ENCODE peak calls at places on chromosomes 1 and 21, in four cellular contexts. B, H, X and S are unnamed samples.

GRCh38 chr1:33119532-33120217 is 38.7 kb downstream of the AZIN2 start:
- DNase-seq in X (no peak), B (no peak), H (no peak), S (no peak)

GRCh38 chr1:37945743-37946702 is 830 bp downstream of the INPP5B start:
- DNase-seq in H (no peak), X (peak; percentile 60), B (no peak), S (no peak)

GRCh38 chr1:156114101-156114918 is at the start of gene LMNA:
- DNase-seq in X (peak; percentile 95), B (peak; percentile 94), H (peak; percentile 82), S (peak; percentile 78)

GRCh38 chr1:63063367-63063766 is 259.0 kb upstream of the FOXD3 start:
- DNase-seq in B (no peak), X (peak; percentile 23), H (no peak), S (no peak)

GRCh38 chr1:15008783-15009709 is 144.5 kb upstream of the TMEM51 start:
- DNase-seq in X (no peak), H (no peak), B (no peak), S (no peak)

GRCh38 chr1:21294266-21295058 is 4.2 kb upstream of the ECE1 start:
- DNase-seq in B (no peak), X (peak; percentile 64), H (no peak), S (no peak)

GRCh38 chr1:111903858-111904449 is 85.5 kb downstream of the KCND3 start:
- DNase-seq in H (no peak), B (no peak), X (no peak), S (no peak)

GRCh38 chr1:167950569-167950968 is 13.7 kb upstream of the MPC2 start:
- DNase-seq in H (no peak), B (no peak), X (no peak), S (no peak)

GRCh38 chr1:230568008-230568407 is 74.3 kb upstream of the COG2 start:
- DNase-seq in H (no peak), B (no peak), X (peak; percentile 65), S (no peak)

GRCh38 chr1:5915587-5916571 is 76.3 kb downstream of the NPHP4 start:
- DNase-seq in X (no peak), B (no peak), H (peak; percentile 25), S (no peak)

GRCh38 chr1:236018885-236019453 is 45.9 kb downstream of the NID1 start:
- DNase-seq in H (no peak), B (no peak), X (peak; percentile 48), S (no peak)

GRCh38 chr1:170881268-170882265 is 53.8 kb upstream of the MROH9 start:
- DNase-seq in B (no peak), X (peak; percentile 27), H (peak; percentile 12), S (peak; percentile 10)

GRCh38 chr1:228497817-228498216 is 10.6 kb downstream of the RNF187 start:
- DNase-seq in X (no peak), B (no peak), H (no peak), S (no peak)

GRCh38 chr1:41495171-41495948 is 10.9 kb upstream of the EDN2 start:
- DNase-seq in H (no peak), X (no peak), B (no peak), S (no peak)

GRCh38 chr1:23184203-23184602 is 15.5 kb upstream of the LUZP1 start:
- DNase-seq in H (no peak), X (no peak), B (no peak), S (no peak)
- H3K4me3 ChIP-seq in H (peak overlapping the region; percentile 8), X (peak overlapping the region; percentile 3), B (peak overlapping the region; percentile 40), S (no peak overlapping the region)

DNA sequence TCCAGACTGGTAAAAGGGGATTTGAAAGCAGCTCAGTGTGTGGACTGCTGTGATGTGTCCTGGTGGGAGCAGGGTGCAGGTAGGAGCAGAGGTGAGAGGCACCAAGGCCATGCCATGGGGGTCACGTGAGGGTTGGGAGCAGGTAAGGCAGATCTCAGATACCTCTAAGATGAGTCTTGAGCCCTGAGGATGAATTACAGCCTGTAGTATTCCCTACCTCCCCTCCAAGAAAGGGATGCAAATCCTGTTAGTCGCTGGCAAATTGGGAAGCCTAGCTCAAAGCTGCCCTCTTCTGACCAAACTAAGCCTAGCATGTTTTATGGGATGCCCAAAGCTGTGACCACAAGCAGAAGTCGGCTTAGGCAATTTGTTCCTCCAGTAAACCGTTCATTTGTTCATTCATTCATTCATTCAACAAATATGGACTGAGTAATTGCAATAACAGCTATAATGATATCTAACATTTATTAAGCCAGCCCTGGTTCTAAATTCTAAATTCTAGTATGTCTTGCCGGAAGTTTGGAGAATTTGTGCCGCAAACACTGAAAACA is 3.9 kb upstream of the NUAK2 start:
- DNase-seq in B (no peak), H (peak; percentile 74), X (peak; percentile 86), S (no peak)
- TF ChIP-seq CTCF in B (peak; percentile 78), H (peak; percentile 80), X (peak; percentile 69), S (peak; percentile 89)

GRCh38 chr1:23426828-23427227 is 2.3 kb upstream of the TCEA3 start:
- DNase-seq in H (no peak), X (peak; percentile 52), B (no peak), S (no peak)
- H3K4me3 ChIP-seq in H (no peak overlapping the region), X (no peak overlapping the region), B (no peak overlapping the region), S (no peak overlapping the region)

DNA sequence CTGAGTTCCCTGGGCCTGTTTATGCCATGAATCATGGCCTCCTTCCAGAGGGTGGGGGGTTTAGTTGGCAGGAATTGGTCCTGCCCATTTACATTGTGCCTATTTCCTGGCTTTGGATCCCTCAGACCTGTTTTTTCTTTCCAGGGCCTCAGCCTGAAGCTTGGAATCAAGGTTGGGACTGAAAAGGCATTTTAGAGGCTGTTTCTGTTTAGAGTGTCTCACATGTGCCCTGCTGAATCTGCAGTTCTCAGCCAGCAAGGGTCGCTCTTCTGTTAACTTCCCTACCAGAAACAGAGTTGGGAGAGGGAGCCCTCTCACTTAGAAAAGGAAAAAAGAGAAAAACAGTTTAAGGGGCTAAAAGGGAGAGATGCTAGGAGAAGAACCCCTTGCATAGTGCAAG is 191.1 kb downstream of the PTPRC start:
- DNase-seq in H (no peak), B (no peak), X (no peak), S (no peak)
- TF ChIP-seq CTCF in H (no peak), B (no peak), X (no peak), S (peak; percentile 30)

DNA sequence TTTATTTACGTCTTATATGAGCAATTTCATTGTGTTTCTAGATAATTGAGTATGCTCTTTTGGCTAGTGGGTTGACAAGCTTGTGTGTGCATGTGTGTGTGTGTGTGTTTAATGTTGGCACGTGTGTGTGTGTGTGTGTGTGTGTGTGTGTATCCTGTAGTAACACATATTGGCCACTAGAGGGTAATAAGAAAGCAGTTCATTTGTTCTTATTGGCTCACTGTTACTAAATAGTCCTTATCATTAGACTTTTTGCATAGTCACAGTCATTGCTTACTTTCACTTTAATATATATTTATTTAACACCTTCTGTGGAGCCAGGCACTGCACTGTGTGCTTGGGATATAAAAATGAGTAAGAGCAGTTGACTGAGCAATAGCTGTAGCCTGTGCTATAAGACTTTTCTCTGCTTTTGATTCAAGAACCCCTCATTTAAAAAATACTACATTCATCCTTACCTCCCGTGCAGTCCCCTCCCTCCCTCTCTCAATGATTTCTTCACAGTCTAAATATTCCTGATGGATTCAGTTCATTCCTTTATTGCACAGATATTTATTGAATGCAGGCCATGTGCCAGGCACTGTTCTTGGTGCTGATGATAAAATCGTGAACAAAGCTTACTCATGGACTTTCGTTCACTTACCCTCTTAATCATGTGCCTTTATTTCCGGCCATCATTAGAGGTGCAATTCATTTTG is 96.7 kb downstream of the DYRK1A start:
- DNase-seq in H (peak; percentile 48), X (no peak), B (no peak), S (peak; percentile 56)
- H3K4me3 ChIP-seq in H (no peak overlapping the region), X (no peak overlapping the region), B (no peak overlapping the region), S (peak overlapping the region; percentile 37)

GRCh38 chr1:245893025-245893424 is 614.1 kb downstream of the SMYD3 start:
- DNase-seq in X (no peak), B (no peak), H (no peak), S (no peak)

GRCh38 chr1:245888809-245889208 is 618.3 kb downstream of the SMYD3 start:
- DNase-seq in B (no peak), X (no peak), H (peak; percentile 2), S (no peak)
- TF ChIP-seq CTCF in B (no peak), X (peak; percentile 24), H (peak; percentile 52), S (peak; percentile 36)

GRCh38 chr1:23922321-23922943 is 9.3 kb upstream of the CNR2 start:
- DNase-seq in B (no peak), H (no peak), X (peak; percentile 38), S (no peak)

GRCh38 chr1:23923592-23924495 is 10.7 kb upstream of the CNR2 start:
- DNase-seq in H (no peak), B (no peak), X (no peak), S (no peak)

GRCh38 chr1:23925279-23925678 is 12.1 kb upstream of the CNR2 start:
- DNase-seq in H (no peak), B (no peak), X (no peak), S (no peak)

GRCh38 chr1:23927097-23927496 is 13.9 kb upstream of the CNR2 start:
- DNase-seq in H (no peak), B (no peak), X (no peak), S (no peak)

GRCh38 chr1:23924601-23925000 is 11.4 kb upstream of the CNR2 start:
- DNase-seq in B (no peak), X (no peak), H (no peak), S (no peak)
- H3K4me3 ChIP-seq in B (no peak overlapping the region), X (no peak overlapping the region), H (no peak overlapping the region), S (no peak overlapping the region)

GRCh38 chr1:188237573-188238353 is 1409.0 kb downstream of the PLA2G4A start:
- DNase-seq in X (no peak), B (no peak), H (peak; percentile 28), S (no peak)
- TF ChIP-seq CTCF in X (no peak), B (no peak), H (no peak), S (no peak)

DNA sequence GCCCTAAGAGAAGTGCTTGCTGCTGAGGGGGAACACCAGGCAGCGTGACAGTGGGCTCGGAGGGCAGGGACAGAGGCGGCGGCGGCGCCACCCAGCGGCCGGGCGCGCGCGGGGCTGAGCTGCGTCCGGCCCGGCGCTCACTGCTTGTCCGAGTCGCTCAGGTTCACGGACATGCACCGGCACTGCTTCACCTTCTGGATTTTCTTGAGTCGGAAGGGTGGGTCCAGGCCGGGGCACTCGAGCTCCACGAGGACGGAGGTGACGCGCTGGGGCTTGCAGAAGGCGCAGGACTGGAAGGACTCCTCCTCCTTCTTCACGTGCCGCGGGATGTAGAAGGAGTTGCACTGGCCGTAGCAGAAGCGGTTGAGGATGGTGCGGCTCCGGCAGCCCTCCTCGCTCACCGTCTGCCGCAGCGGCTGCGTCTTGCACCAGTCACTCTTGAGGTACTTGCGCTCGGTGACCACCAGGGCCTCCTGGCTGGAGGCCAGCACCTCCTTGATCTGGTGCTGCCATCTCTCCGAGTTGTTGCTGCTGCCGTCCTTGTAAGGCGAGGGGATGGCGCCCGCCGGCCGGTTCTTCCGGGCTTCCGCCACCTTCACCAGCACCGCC is 119.0 kb downstream of the GREM2 start:
- DNase-seq in H (no peak), X (peak; percentile 38), B (no peak), S (peak; percentile 17)
- H3K4me3 ChIP-seq in H (no peak overlapping the region), X (peak overlapping the region; percentile 14), B (peak overlapping the region; percentile 23), S (no peak overlapping the region)